ENCODE peak calls at places on chromosomes 7 and 10, in seven cellular contexts. A, L, Z, N, C, P and X are unnamed samples.

GRCh38 chr10:71243756-71244637 is 31.6 kb downstream of the UNC5B start:
- DNase-seq in A (no peak), L (peak; percentile 72), Z (peak; percentile 95), N (no peak), C (no peak), P (no peak), X (no peak)

GRCh38 chr10:125521721-125522680 is 161.0 kb downstream of the TEX36 start:
- DNase-seq in A (no peak), L (no peak), Z (peak; percentile 20), N (no peak), C (no peak), P (peak; percentile 57), X (peak; percentile 6)

GRCh38 chr10:46052057-46052790 is 6.2 kb upstream of the MSMB start:
- DNase-seq in A (no peak), L (no peak), Z (no peak), N (no peak), C (no peak), P (no peak), X (no peak)

GRCh38 chr7:100366411-100367250 is 6.7 kb upstream of the PILRA start:
- DNase-seq in A (no peak), L (peak; percentile 41), Z (no peak), N (no peak), C (no peak), P (peak; percentile 61), X (no peak)

GRCh38 chr7:129343099-129343700 is 91.0 kb upstream of the STRIP2 start:
- DNase-seq in A (no peak), L (no peak), Z (peak; percentile 34), N (peak; percentile 18), C (no peak), P (peak; percentile 9), X (peak; percentile 17)

GRCh38 chr7:121488251-121488650 is 92.1 kb upstream of the FAM3C start:
- DNase-seq in A (no peak), L (no peak), Z (no peak), N (no peak), C (no peak), P (no peak), X (no peak)

GRCh38 chr7:135207739-135208416 is 3.4 kb downstream of the WDR91 start:
- DNase-seq in A (no peak), L (no peak), Z (no peak), N (no peak), C (no peak), P (no peak), X (no peak)

GRCh38 chr7:24869572-24869971 is 110.4 kb downstream of the OSBPL3 start:
- DNase-seq in A (no peak), L (no peak), Z (no peak), N (no peak), C (no peak), P (no peak), X (no peak)

GRCh38 chr10:8296090-8296741 is 241.7 kb downstream of the GATA3 start:
- DNase-seq in A (no peak), L (no peak), Z (no peak), N (no peak), C (no peak), P (no peak), X (no peak)

GRCh38 chr10:62582804-62583208 is 208.6 kb downstream of the ZNF365 start:
- DNase-seq in A (no peak), L (peak; percentile 42), Z (peak; percentile 20), N (peak; percentile 97), C (no peak), P (no peak), X (peak; percentile 40)

GRCh38 chr7:50206521-50207250 is 97.8 kb upstream of the IKZF1 start:
- DNase-seq in A (peak; percentile 32), L (peak; percentile 24), Z (peak; percentile 11), N (no peak), C (peak; percentile 72), P (peak; percentile 86), X (no peak)

GRCh38 chr10:102579206-102579790 is 65.0 kb upstream of the TRIM8 start:
- DNase-seq in A (no peak), L (no peak), Z (no peak), N (no peak), C (no peak), P (no peak), X (no peak)

GRCh38 chr10:58775960-58776574 is 263.4 kb downstream of the BICC1 start:
- DNase-seq in A (no peak), L (no peak), Z (peak; percentile 28), N (peak; percentile 75), C (no peak), P (no peak), X (peak; percentile 32)

GRCh38 chr10:65234261-65234660 is 1691.6 kb upstream of the LRRTM3 start:
- DNase-seq in A (no peak), L (no peak), Z (no peak), N (no peak), C (no peak), P (no peak), X (no peak)

GRCh38 chr10:123377883-123378282 is 223.7 kb downstream of the BUB3 start:
- DNase-seq in A (no peak), L (no peak), Z (no peak), N (no peak), C (no peak), P (no peak), X (no peak)

GRCh38 chr10:129946868-129947267 is 17.2 kb downstream of the EBF3 start:
- DNase-seq in A (no peak), L (no peak), Z (no peak), N (no peak), C (no peak), P (no peak), X (no peak)